ENCODE peak calls at places on chromosomes 16 and 17, in seven cellular contexts. H, X, I, E, P, D and C are unnamed samples.

GRCh38 chr16:80208015-80208414 is 332.8 kb upstream of the DYNLRB2 start:
- DNase-seq in H (no peak), X (no peak), I (no peak), E (no peak), P (no peak), D (no peak), C (no peak)

GRCh38 chr16:12079411-12079965 is 103.0 kb downstream of the SNX29 start:
- DNase-seq in H (peak), X (no peak), I (no peak), E (no peak), P (no peak), D (no peak), C (no peak)

GRCh38 chr16:28313587-28313986 is 21.3 kb downstream of the SBK1 start:
- DNase-seq in H (no peak), X (no peak), I (no peak), E (no peak), P (no peak), D (no peak), C (no peak)

GRCh38 chr17:57111386-57111785 is 26.3 kb downstream of the AKAP1 start:
- DNase-seq in H (no peak), X (no peak), I (no peak), E (no peak), P (no peak), D (no peak), C (no peak)

GRCh38 chr16:48014349-48015135 is 141.3 kb downstream of the ABCC12 start:
- DNase-seq in H (no peak), X (no peak), I (no peak), E (peak), P (peak), D (no peak), C (no peak)

GRCh38 chr16:49158029-49158642 is 123.5 kb downstream of the CBLN1 start:
- DNase-seq in H (no peak), X (no peak), I (peak), E (no peak), P (peak), D (peak), C (peak)

GRCh38 chr17:1847191-1847590 is 17.4 kb downstream of the RPA1 start:
- DNase-seq in H (no peak), X (no peak), I (no peak), E (no peak), P (no peak), D (no peak), C (no peak)

GRCh38 chr16:57297856-57298255 is 13.4 kb upstream of the PLLP start:
- DNase-seq in H (peak), X (no peak), I (no peak), E (no peak), P (no peak), D (no peak), C (no peak)

GRCh38 chr16:1639840-1640239 is 27.7 kb downstream of the CRAMP1 start:
- DNase-seq in H (no peak), X (no peak), I (no peak), E (no peak), P (no peak), D (no peak), C (no peak)

GRCh38 chr17:57455063-57455914 is 199.0 kb downstream of the MSI2 start:
- DNase-seq in H (no peak), X (peak), I (no peak), E (no peak), P (peak), D (no peak), C (no peak)

GRCh38 chr16:52603015-52603414 is 56.1 kb upstream of the TOX3 start:
- DNase-seq in H (no peak), X (no peak), I (no peak), E (no peak), P (no peak), D (no peak), C (no peak)

GRCh38 chr17:29747660-29748059 is 124.9 kb upstream of the CORO6 start:
- DNase-seq in H (no peak), X (no peak), I (no peak), E (peak), P (no peak), D (no peak), C (no peak)

GRCh38 chr16:72203401-72203800 is 31.4 kb upstream of the PMFBP1 start:
- DNase-seq in H (peak), X (peak), I (no peak), E (peak), P (peak), D (no peak), C (peak)

GRCh38 chr16:9096416-9096952 is 5.0 kb downstream of the HAPSTR1 start:
- DNase-seq in H (no peak), X (no peak), I (no peak), E (no peak), P (no peak), D (no peak), C (no peak)

GRCh38 chr17:57811633-57812280 is 38.1 kb downstream of the MRPS23 start:
- DNase-seq in H (no peak), X (no peak), I (peak), E (no peak), P (no peak), D (no peak), C (no peak)

GRCh38 chr17:75508122-75508719 is 7.1 kb downstream of the CASKIN2 start:
- DNase-seq in H (no peak), X (no peak), I (no peak), E (no peak), P (no peak), D (no peak), C (no peak)

GRCh38 chr16:23486480-23486879 is 23.8 kb downstream of the GGA2 start:
- DNase-seq in H (no peak), X (no peak), I (no peak), E (no peak), P (no peak), D (no peak), C (no peak)

GRCh38 chr16:61812251-61812650 is 224.0 kb downstream of the CDH8 start:
- DNase-seq in H (no peak), X (no peak), I (no peak), E (no peak), P (no peak), D (no peak), C (no peak)

GRCh38 chr17:16439867-16440351 is 24.5 kb downstream of the TRPV2 start:
- DNase-seq in H (no peak), X (no peak), I (no peak), E (no peak), P (no peak), D (no peak), C (no peak)

GRCh38 chr17:76383645-76384221 is 676 bp upstream of the SPHK1 start:
- DNase-seq in H (peak), X (no peak), I (peak), E (peak), P (peak), D (peak), C (no peak)

GRCh38 chr17:73231841-73232586 is 29.7 kb downstream of the CPSF4L start:
- DNase-seq in H (peak), X (peak), I (peak), E (peak), P (peak), D (peak), C (peak)
- TF ChIP-seq CTCF in H (peak), X (peak), I (peak), E (peak), P (peak), D (peak), C (peak)

GRCh38 chr16:82824408-82824807 is 197.6 kb downstream of the CDH13 start:
- DNase-seq in H (no peak), X (no peak), I (no peak), E (peak), P (no peak), D (no peak), C (no peak)
- TF ChIP-seq CTCF in H (no peak), X (no peak), I (no peak), E (no peak), P (no peak), D (no peak), C (no peak)

GRCh38 chr16:5065368-5065767 is 388 bp downstream of the C16orf89 start:
- DNase-seq in H (no peak), X (no peak), I (no peak), E (no peak), P (no peak), D (no peak), C (no peak)

GRCh38 chr16:5065813-5066212 is at the start of gene C16orf89:
- DNase-seq in H (no peak), X (no peak), I (no peak), E (no peak), P (no peak), D (no peak), C (no peak)

GRCh38 chr16:5064915-5065314 is 841 bp downstream of the C16orf89 start:
- DNase-seq in H (no peak), X (no peak), I (no peak), E (no peak), P (peak), D (no peak), C (no peak)

GRCh38 chr16:5062051-5062450 is 3.7 kb downstream of the C16orf89 start:
- DNase-seq in H (no peak), X (no peak), I (no peak), E (no peak), P (no peak), D (no peak), C (no peak)

DNA sequence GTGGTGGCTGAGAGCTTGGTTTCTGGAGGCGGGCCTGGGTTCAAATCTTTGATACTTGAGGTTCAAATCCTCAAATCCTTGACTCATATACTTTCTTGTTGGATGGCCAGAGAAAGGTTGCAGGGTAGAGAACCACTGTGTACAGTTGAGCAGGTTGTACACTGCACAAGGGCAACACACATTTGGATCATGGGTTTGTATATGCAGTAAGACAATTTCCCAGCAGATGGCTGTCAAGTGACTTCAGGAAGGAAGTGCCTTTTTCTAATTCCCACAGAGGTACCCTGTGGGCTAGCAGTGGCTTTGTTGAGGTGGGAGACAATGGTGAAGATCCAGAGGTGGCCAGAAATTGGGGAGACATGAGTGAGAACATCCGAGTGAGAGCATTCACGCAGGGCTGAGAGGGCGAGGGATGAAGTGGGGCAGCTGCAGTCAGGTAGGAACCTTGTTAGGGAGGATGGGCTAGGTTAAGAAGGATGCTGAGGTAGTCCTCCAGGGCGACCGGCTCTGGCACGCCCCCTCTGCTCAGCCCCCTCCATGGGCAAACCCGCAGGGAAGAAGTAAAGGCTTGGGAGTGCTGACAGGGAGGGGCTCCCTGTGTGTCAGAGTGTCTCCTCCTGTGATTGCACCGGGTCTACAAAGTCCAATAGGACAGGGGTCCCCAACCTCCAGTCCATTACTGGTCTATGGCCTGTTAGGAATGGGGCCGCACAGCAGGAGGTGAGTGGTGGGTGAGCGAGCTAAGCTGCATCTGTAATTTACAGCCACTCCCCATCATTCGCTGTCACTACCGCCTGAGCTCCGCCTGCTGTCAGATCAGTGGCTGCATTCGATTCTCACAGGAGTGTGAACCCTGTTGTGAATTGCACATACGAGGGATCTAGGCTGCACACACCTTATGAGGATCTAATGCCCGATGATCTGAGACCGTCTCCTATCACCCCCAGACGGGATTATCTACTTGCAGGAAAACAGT is 2.7 kb downstream of the C16orf89 start:
- DNase-seq in H (no peak), X (no peak), I (no peak), E (no peak), P (no peak), D (no peak), C (no peak)
- TF ChIP-seq CTCF in H (no peak), X (peak), I (no peak), E (peak), P (no peak), D (no peak), C (no peak)

DNA sequence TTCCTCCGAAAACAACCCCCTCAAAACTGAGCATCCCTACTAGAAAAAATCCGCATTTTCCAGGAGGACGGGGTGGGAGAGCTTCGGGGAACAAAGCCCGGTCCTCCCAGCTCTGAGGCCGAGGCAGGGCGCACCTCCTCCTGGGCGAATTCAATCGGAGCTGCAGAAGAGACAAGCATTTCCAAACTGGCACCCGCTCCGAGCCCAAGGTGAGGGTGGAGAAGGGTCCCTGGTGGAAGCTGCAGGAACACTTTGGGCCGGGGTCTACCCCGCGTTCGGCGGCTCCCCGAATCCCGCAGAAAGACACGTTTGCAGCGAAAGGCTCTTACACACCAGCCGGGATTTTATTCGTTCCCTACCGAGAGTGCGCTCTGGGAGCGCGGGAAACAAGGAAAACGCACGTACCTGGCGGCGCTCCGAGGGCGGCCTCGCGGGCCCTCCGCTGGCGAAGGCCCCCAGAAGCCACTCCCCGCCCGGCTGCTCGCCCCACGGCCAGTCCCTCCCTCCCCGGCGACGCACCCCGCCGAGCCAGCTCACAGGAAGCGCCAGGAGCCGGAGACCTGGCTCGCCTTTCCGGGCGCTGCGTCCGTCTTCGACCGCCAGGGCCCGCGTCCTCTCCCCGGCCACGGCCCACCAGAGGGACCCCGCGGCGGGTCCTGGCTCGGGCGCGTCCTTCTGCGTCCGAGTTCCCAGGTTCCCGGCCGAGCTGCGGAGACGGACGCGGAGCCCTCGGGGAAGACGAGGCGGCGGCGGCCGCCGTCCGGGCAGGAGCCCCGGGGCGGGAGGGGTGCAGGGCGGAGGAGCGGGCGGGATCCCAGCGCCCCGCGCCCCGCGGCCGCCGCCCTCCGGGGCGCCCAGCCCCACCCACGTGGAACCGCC is 49.8 kb upstream of the BAHCC1 start:
- DNase-seq in H (peak), X (no peak), I (peak), E (peak), P (peak), D (peak), C (peak)
- TF ChIP-seq CTCF in H (peak), X (no peak), I (peak), E (peak), P (peak), D (peak), C (no peak)

GRCh38 chr17:73956595-73957465 is 246.6 kb upstream of the RPL38 start:
- DNase-seq in H (peak), X (no peak), I (peak), E (no peak), P (no peak), D (peak), C (no peak)
- TF ChIP-seq CTCF in H (no peak), X (peak), I (peak), E (peak), P (no peak), D (peak), C (peak)

GRCh38 chr16:67426950-67427349 is 4.0 kb upstream of the HSD11B2 start:
- DNase-seq in H (no peak), X (no peak), I (no peak), E (no peak), P (no peak), D (no peak), C (no peak)
- TF ChIP-seq CTCF in H (no peak), X (no peak), I (no peak), E (no peak), P (no peak), D (no peak), C (no peak)

GRCh38 chr16:70467608-70468007 is 13.2 kb downstream of the FCSK start:
- DNase-seq in H (no peak), X (no peak), I (no peak), E (no peak), P (no peak), D (no peak), C (no peak)

GRCh38 chr16:70468776-70469525 is 14.6 kb downstream of the FCSK start:
- DNase-seq in H (no peak), X (no peak), I (no peak), E (no peak), P (no peak), D (no peak), C (no peak)

GRCh38 chr16:70466812-70467090 is 12.4 kb downstream of the FCSK start:
- DNase-seq in H (no peak), X (no peak), I (no peak), E (no peak), P (no peak), D (no peak), C (no peak)

GRCh38 chr16:70465999-70466811 is 11.8 kb downstream of the FCSK start:
- DNase-seq in H (no peak), X (no peak), I (no peak), E (no peak), P (no peak), D (no peak), C (no peak)

DNA sequence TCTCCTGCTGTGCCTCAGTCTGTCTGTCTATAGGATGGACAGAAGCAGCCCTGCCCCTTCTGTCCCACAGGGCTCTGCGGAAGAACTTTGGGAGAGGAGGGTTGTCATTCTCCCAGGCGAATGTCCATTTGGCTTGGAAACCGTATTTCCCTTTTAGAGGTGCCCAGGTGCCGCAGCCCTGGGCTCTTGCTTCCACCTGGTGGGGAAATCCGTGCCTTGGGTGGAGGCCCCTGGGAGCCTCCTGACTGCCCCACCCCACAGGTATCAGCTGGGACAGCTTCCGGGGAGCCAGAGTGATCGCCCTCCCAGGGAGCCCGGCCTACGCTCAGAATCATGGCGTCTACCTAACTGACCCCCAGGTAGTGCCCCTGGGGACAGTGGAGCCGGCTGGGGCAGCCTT is 12.7 kb downstream of the FCSK start:
- DNase-seq in H (no peak), X (no peak), I (no peak), E (no peak), P (no peak), D (no peak), C (no peak)
- TF ChIP-seq CTCF in H (no peak), X (peak), I (peak), E (no peak), P (no peak), D (no peak), C (no peak)